ENCODE peak calls at places on chromosomes 3 and 15, in eight cellular contexts. One of them, this sample, is unnamed.

GRCh38 chr3:139577899-139578298 is 38.4 kb upstream of the RBP1 start:
- DNase-seq in GM13977: no peak
- DNase-seq in GM06990: no peak
- DNase-seq in CD4-positive, alpha-beta T cell: no peak
- DNase-seq in HFFc6: no peak
- DNase-seq in astrocyte of the spinal cord: no peak
- DNase-seq in astrocyte of the cerebellum: no peak
- DNase-seq in mammary epithelial cell: no peak
- DNase-seq in this sample: no peak

GRCh38 chr3:128297401-128298138 is 144.3 kb downstream of the EEFSEC start:
- DNase-seq in GM06990: no peak
- DNase-seq in HFFc6: peak
- DNase-seq in astrocyte of the cerebellum: no peak
- DNase-seq in astrocyte of the spinal cord: no peak
- DNase-seq in mammary epithelial cell: peak
- DNase-seq in GM13977: no peak
- DNase-seq in CD4-positive, alpha-beta T cell: no peak
- DNase-seq in this sample: no peak

GRCh38 chr3:6282920-6283319 is 578.0 kb upstream of the GRM7 start:
- DNase-seq in GM13977: no peak
- DNase-seq in astrocyte of the spinal cord: no peak
- DNase-seq in HFFc6: no peak
- DNase-seq in GM06990: no peak
- DNase-seq in CD4-positive, alpha-beta T cell: no peak
- DNase-seq in mammary epithelial cell: no peak
- DNase-seq in astrocyte of the cerebellum: no peak
- DNase-seq in this sample: no peak

GRCh38 chr3:50529996-50530706 is 26.7 kb upstream of the CACNA2D2 start:
- DNase-seq in CD4-positive, alpha-beta T cell: no peak
- DNase-seq in GM13977: no peak
- DNase-seq in GM06990: no peak
- DNase-seq in mammary epithelial cell: no peak
- DNase-seq in astrocyte of the spinal cord: no peak
- DNase-seq in HFFc6: no peak
- DNase-seq in astrocyte of the cerebellum: no peak
- DNase-seq in this sample: no peak

GRCh38 chr3:197367081-197367780 is 68.8 kb upstream of the DLG1 start:
- DNase-seq in astrocyte of the spinal cord: peak
- DNase-seq in mammary epithelial cell: peak
- DNase-seq in CD4-positive, alpha-beta T cell: no peak
- DNase-seq in astrocyte of the cerebellum: peak
- DNase-seq in GM13977: no peak
- DNase-seq in HFFc6: peak
- DNase-seq in GM06990: no peak
- DNase-seq in this sample: no peak

GRCh38 chr3:66483006-66483928 is 17.6 kb downstream of the LRIG1 start:
- DNase-seq in astrocyte of the cerebellum: no peak
- DNase-seq in HFFc6: no peak
- DNase-seq in mammary epithelial cell: no peak
- DNase-seq in astrocyte of the spinal cord: peak
- DNase-seq in CD4-positive, alpha-beta T cell: no peak
- DNase-seq in GM06990: no peak
- DNase-seq in GM13977: no peak
- DNase-seq in this sample: no peak

GRCh38 chr3:175386630-175387029 is 527.5 kb downstream of the NAALADL2 start:
- DNase-seq in HFFc6: peak
- DNase-seq in GM13977: no peak
- DNase-seq in GM06990: no peak
- DNase-seq in mammary epithelial cell: peak
- DNase-seq in astrocyte of the cerebellum: peak
- DNase-seq in astrocyte of the spinal cord: peak
- DNase-seq in CD4-positive, alpha-beta T cell: no peak
- DNase-seq in this sample: no peak

GRCh38 chr15:28890711-28891495 is 5.1 kb downstream of the APBA2 start:
- DNase-seq in HFFc6: no peak
- DNase-seq in CD4-positive, alpha-beta T cell: no peak
- DNase-seq in GM06990: no peak
- DNase-seq in astrocyte of the spinal cord: no peak
- DNase-seq in mammary epithelial cell: no peak
- DNase-seq in GM13977: no peak
- DNase-seq in astrocyte of the cerebellum: no peak
- DNase-seq in this sample: peak

GRCh38 chr15:68617001-68617400 is 38.2 kb downstream of the CORO2B start:
- DNase-seq in astrocyte of the cerebellum: no peak
- DNase-seq in GM13977: no peak
- DNase-seq in GM06990: no peak
- DNase-seq in CD4-positive, alpha-beta T cell: no peak
- DNase-seq in astrocyte of the spinal cord: no peak
- DNase-seq in mammary epithelial cell: no peak
- DNase-seq in HFFc6: no peak
- DNase-seq in this sample: no peak

GRCh38 chr15:91099616-91100560 is at the start of gene SV2B:
- DNase-seq in mammary epithelial cell: peak
- DNase-seq in GM06990: peak
- DNase-seq in GM13977: peak
- DNase-seq in astrocyte of the cerebellum: no peak
- DNase-seq in CD4-positive, alpha-beta T cell: no peak
- DNase-seq in HFFc6: no peak
- DNase-seq in astrocyte of the spinal cord: peak
- DNase-seq in this sample: peak

GRCh38 chr3:126508539-126508938 is 9.0 kb downstream of the UROC1 start:
- DNase-seq in HFFc6: no peak
- DNase-seq in astrocyte of the spinal cord: no peak
- DNase-seq in CD4-positive, alpha-beta T cell: no peak
- DNase-seq in astrocyte of the cerebellum: no peak
- DNase-seq in GM06990: no peak
- DNase-seq in mammary epithelial cell: no peak
- DNase-seq in GM13977: no peak
- DNase-seq in this sample: no peak

GRCh38 chr15:73598540-73599195 is 34.5 kb downstream of the NPTN start:
- DNase-seq in astrocyte of the cerebellum: no peak
- DNase-seq in astrocyte of the spinal cord: peak
- DNase-seq in mammary epithelial cell: no peak
- DNase-seq in GM13977: no peak
- DNase-seq in CD4-positive, alpha-beta T cell: no peak
- DNase-seq in HFFc6: no peak
- DNase-seq in GM06990: no peak
- DNase-seq in this sample: no peak

DNA sequence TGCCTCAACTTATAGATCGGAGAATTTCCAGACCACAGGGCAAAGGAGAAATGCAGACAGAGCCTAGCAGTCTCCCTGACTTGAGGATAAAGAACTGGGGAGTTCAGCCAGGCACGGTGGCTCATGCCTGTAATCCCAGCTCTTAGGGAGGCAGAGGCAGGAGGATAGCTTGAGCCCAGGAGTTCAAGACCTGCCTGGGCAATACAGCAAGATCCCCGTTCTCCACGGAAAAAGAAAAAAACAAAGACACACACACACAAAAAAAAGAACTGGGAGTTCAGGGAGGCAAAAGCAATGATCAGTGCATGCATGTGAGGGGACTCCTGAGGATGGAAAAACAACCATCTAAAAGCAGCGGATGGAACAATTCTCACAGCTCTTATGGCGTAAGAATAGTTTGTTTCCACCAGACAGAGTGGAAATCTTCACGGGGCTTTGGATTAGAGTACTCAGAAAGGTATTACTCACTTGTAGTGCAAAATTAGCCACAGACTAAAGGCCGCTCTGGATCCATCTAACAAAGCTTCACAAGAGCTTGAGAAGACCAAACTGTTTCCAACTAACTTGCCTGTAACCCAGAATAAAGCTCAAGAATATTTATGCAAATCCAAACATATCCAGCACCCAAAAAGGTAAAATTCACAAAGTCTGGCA is 16.3 kb downstream of the SEC11A start:
- DNase-seq in astrocyte of the spinal cord: no peak
- DNase-seq in mammary epithelial cell: no peak
- DNase-seq in GM13977: no peak
- DNase-seq in HFFc6: no peak
- DNase-seq in astrocyte of the cerebellum: no peak
- DNase-seq in GM06990: no peak
- DNase-seq in CD4-positive, alpha-beta T cell: no peak
- DNase-seq in this sample: no peak
- TF ChIP-seq CTCF in astrocyte of the spinal cord: no peak
- TF ChIP-seq CTCF in mammary epithelial cell: no peak
- TF ChIP-seq CTCF in GM13977: no peak
- TF ChIP-seq CTCF in HFFc6: no peak
- TF ChIP-seq CTCF in astrocyte of the cerebellum: no peak
- TF ChIP-seq CTCF in GM06990: no peak
- TF ChIP-seq CTCF in CD4-positive, alpha-beta T cell: no peak
- TF ChIP-seq CTCF in this sample: no peak

DNA sequence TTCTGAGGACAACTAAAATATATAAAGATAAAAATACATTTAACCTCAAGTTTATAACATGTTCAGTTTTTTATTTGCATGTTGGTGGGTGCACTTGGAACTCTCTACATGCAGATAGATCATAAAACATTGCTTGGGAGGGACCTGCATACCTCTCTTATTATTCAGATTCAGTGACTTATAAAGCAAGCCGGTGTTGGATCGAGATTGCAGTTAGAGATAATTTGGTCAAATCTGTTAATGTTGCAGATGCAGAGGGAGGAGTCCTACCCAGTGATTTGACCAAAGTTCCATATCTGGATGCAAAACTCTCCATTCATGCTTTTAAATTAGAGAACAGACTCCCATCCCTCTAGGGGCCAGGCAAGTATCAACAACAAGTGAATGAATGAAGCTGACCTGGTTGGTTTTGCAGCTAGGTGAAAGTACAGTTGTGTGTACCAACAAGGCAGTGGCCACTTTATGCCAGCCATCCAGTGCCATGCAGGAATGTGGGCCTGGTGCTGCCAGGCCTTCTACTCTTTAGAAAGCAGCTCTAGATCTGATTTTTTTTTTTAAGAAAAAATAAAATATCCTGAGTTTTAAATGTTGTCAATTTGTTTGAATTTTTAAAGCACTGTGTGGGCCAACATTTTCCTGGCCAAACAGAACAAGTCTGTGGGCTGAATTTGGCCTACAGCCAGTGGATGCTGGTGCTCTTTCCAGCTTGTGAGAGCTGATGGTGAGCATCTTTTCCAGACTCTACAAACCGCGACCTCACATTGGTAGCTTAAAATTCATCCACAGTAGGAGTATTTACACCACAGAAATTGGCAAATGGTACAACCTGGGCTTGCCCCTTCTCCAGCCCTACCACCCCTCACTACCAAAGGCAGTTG is 12.3 kb downstream of the CDIN1 start:
- DNase-seq in GM13977: no peak
- DNase-seq in astrocyte of the spinal cord: peak
- DNase-seq in CD4-positive, alpha-beta T cell: no peak
- DNase-seq in HFFc6: peak
- DNase-seq in GM06990: no peak
- DNase-seq in astrocyte of the cerebellum: peak
- DNase-seq in mammary epithelial cell: peak
- DNase-seq in this sample: no peak
- TF ChIP-seq CTCF in GM13977: no peak
- TF ChIP-seq CTCF in astrocyte of the spinal cord: no peak
- TF ChIP-seq CTCF in CD4-positive, alpha-beta T cell: no peak
- TF ChIP-seq CTCF in HFFc6: peak
- TF ChIP-seq CTCF in GM06990: no peak
- TF ChIP-seq CTCF in astrocyte of the cerebellum: peak
- TF ChIP-seq CTCF in mammary epithelial cell: no peak
- TF ChIP-seq CTCF in this sample: no peak

GRCh38 chr3:150583028-150583427 is 20.1 kb upstream of the SELENOT start:
- DNase-seq in GM13977: peak
- DNase-seq in CD4-positive, alpha-beta T cell: no peak
- DNase-seq in astrocyte of the cerebellum: no peak
- DNase-seq in GM06990: peak
- DNase-seq in mammary epithelial cell: no peak
- DNase-seq in astrocyte of the spinal cord: no peak
- DNase-seq in HFFc6: no peak
- DNase-seq in this sample: no peak

GRCh38 chr3:150582620-150583019 is 20.5 kb upstream of the SELENOT start:
- DNase-seq in GM06990: no peak
- DNase-seq in HFFc6: no peak
- DNase-seq in GM13977: peak
- DNase-seq in astrocyte of the cerebellum: no peak
- DNase-seq in mammary epithelial cell: no peak
- DNase-seq in CD4-positive, alpha-beta T cell: no peak
- DNase-seq in astrocyte of the spinal cord: no peak
- DNase-seq in this sample: no peak

GRCh38 chr3:150581174-150581573 is 21.9 kb upstream of the SELENOT start:
- DNase-seq in mammary epithelial cell: no peak
- DNase-seq in astrocyte of the cerebellum: no peak
- DNase-seq in GM06990: no peak
- DNase-seq in CD4-positive, alpha-beta T cell: no peak
- DNase-seq in HFFc6: no peak
- DNase-seq in GM13977: no peak
- DNase-seq in astrocyte of the spinal cord: no peak
- DNase-seq in this sample: no peak

GRCh38 chr3:150577854-150578253 is 25.3 kb upstream of the SELENOT start:
- DNase-seq in HFFc6: no peak
- DNase-seq in astrocyte of the cerebellum: no peak
- DNase-seq in CD4-positive, alpha-beta T cell: no peak
- DNase-seq in GM06990: no peak
- DNase-seq in astrocyte of the spinal cord: no peak
- DNase-seq in mammary epithelial cell: no peak
- DNase-seq in GM13977: no peak
- DNase-seq in this sample: no peak
- TF ChIP-seq CTCF in HFFc6: peak
- TF ChIP-seq CTCF in astrocyte of the cerebellum: no peak
- TF ChIP-seq CTCF in CD4-positive, alpha-beta T cell: no peak
- TF ChIP-seq CTCF in GM06990: no peak
- TF ChIP-seq CTCF in astrocyte of the spinal cord: peak
- TF ChIP-seq CTCF in mammary epithelial cell: peak
- TF ChIP-seq CTCF in GM13977: no peak
- TF ChIP-seq CTCF in this sample: no peak

GRCh38 chr15:69723404-69724097 is 270.9 kb downstream of the RPLP1 start:
- DNase-seq in CD4-positive, alpha-beta T cell: no peak
- DNase-seq in astrocyte of the spinal cord: no peak
- DNase-seq in mammary epithelial cell: no peak
- DNase-seq in astrocyte of the cerebellum: no peak
- DNase-seq in GM06990: no peak
- DNase-seq in GM13977: no peak
- DNase-seq in HFFc6: no peak
- DNase-seq in this sample: no peak
- TF ChIP-seq CTCF in CD4-positive, alpha-beta T cell: no peak
- TF ChIP-seq CTCF in astrocyte of the spinal cord: peak
- TF ChIP-seq CTCF in mammary epithelial cell: no peak
- TF ChIP-seq CTCF in astrocyte of the cerebellum: peak
- TF ChIP-seq CTCF in GM06990: peak
- TF ChIP-seq CTCF in GM13977: no peak
- TF ChIP-seq CTCF in HFFc6: peak
- TF ChIP-seq CTCF in this sample: no peak

GRCh38 chr3:39754549-39754948 is 54.9 kb upstream of the MYRIP start:
- DNase-seq in astrocyte of the cerebellum: no peak
- DNase-seq in CD4-positive, alpha-beta T cell: no peak
- DNase-seq in astrocyte of the spinal cord: no peak
- DNase-seq in GM13977: no peak
- DNase-seq in mammary epithelial cell: no peak
- DNase-seq in HFFc6: no peak
- DNase-seq in GM06990: no peak
- DNase-seq in this sample: no peak
- TF ChIP-seq CTCF in astrocyte of the cerebellum: no peak
- TF ChIP-seq CTCF in CD4-positive, alpha-beta T cell: no peak
- TF ChIP-seq CTCF in astrocyte of the spinal cord: no peak
- TF ChIP-seq CTCF in GM13977: no peak
- TF ChIP-seq CTCF in mammary epithelial cell: no peak
- TF ChIP-seq CTCF in HFFc6: no peak
- TF ChIP-seq CTCF in GM06990: no peak
- TF ChIP-seq CTCF in this sample: no peak